ENCODE peak calls at places on chromosomes 4 and X, in nine cellular contexts. V is AG10803; F is kidney; I is Jurkat, Clone E6-1; J is A549; L is choroid plexus epithelial cell; D is tibial artery; K is HepG2; A is SJSA1. H is an unnamed sample.

GRCh38 chr4:55125087-55125721 is at the start of gene KDR:
- DNase-seq in V (peak), F (peak), I (no peak), J (no peak), L (peak), D (peak), K (no peak), A (no peak), H (no peak)

GRCh38 chr4:58936436-58936835 is 1826.3 kb upstream of the IGFBP7 start:
- DNase-seq in V (no peak), F (no peak), I (no peak), J (no peak), L (no peak), D (no peak), K (no peak), A (no peak), H (no peak)

GRCh38 chr4:6764976-6765620 is 17.4 kb upstream of the KIAA0232 start:
- DNase-seq in V (no peak), F (no peak), I (no peak), J (no peak), L (no peak), D (no peak), K (no peak), A (no peak), H (no peak)

GRCh38 chr4:839675-840443 is 13.9 kb upstream of the CPLX1 start:
- DNase-seq in V (no peak), F (no peak), I (no peak), J (no peak), L (no peak), D (no peak), K (no peak), A (no peak), H (no peak)

GRCh38 chrX:41922125-41922521 is 1.2 kb downstream of the CASK start:
- DNase-seq in V (peak), F (no peak), I (no peak), J (no peak), L (peak), D (no peak), K (no peak), A (peak), H (peak)

GRCh38 chrX:16060252-16060651 is 63.1 kb upstream of the GRPR start:
- DNase-seq in V (no peak), F (no peak), I (no peak), J (no peak), L (no peak), D (no peak), K (no peak), A (no peak), H (no peak)

GRCh38 chr4:78059524-78059889 is 2.4 kb downstream of the FRAS1 start:
- DNase-seq in V (peak), F (no peak), I (peak), J (peak), L (peak), D (peak), K (peak), A (peak), H (peak)

GRCh38 chrX:134929813-134930212 is 61.0 kb upstream of the SMIM10 start:
- DNase-seq in V (no peak), F (no peak), I (no peak), J (no peak), L (no peak), D (no peak), K (no peak), A (no peak), H (no peak)

GRCh38 chr4:41360911-41361830 is 104.4 kb downstream of the UCHL1 start:
- DNase-seq in V (no peak), F (peak), I (no peak), J (peak), L (peak), D (peak), K (no peak), A (peak), H (no peak)

GRCh38 chr4:132982151-132982550 is 166.9 kb upstream of the PCDH10 start:
- DNase-seq in V (no peak), F (no peak), I (no peak), J (no peak), L (no peak), D (no peak), K (no peak), A (no peak), H (no peak)

GRCh38 chr4:28557755-28558154 is 1697.1 kb downstream of the STIM2 start:
- DNase-seq in V (peak), F (no peak), I (no peak), J (no peak), L (peak), D (no peak), K (no peak), A (no peak), H (no peak)

GRCh38 chr4:146329042-146329716 is 114.8 kb downstream of the REELD1 start:
- DNase-seq in V (peak), F (no peak), I (no peak), J (peak), L (peak), D (no peak), K (no peak), A (peak), H (no peak)

GRCh38 chr4:56728512-56728911 is 47.4 kb upstream of the HOPX start:
- DNase-seq in V (peak), F (no peak), I (no peak), J (peak), L (peak), D (peak), K (no peak), A (peak), H (no peak)

GRCh38 chrX:140447150-140447549 is 57.7 kb downstream of the SOX3 start:
- DNase-seq in V (no peak), F (no peak), I (no peak), J (no peak), L (no peak), D (no peak), K (no peak), A (no peak), H (no peak)

GRCh38 chr4:17010426-17011087 is 112.1 kb upstream of the LDB2 start:
- DNase-seq in V (no peak), F (no peak), I (peak), J (no peak), L (no peak), D (no peak), K (no peak), A (no peak), H (no peak)

GRCh38 chr4:54482529-54482961 is 175.2 kb upstream of the KIT start:
- DNase-seq in V (peak), F (no peak), I (no peak), J (no peak), L (no peak), D (no peak), K (no peak), A (no peak), H (no peak)

GRCh38 chr4:7651461-7651921 is 216.8 kb upstream of the PSAPL1 start:
- DNase-seq in V (no peak), F (peak), I (no peak), J (no peak), L (peak), D (peak), K (no peak), A (no peak), H (no peak)

GRCh38 chr4:184688447-184688846 is 38.9 kb downstream of the PRIMPOL start:
- DNase-seq in V (peak), F (no peak), I (no peak), J (peak), L (peak), D (no peak), K (no peak), A (peak), H (no peak)

GRCh38 chr4:111399523-111400135 is 745.6 kb upstream of the FAM241A start:
- DNase-seq in V (peak), F (no peak), I (no peak), J (no peak), L (no peak), D (no peak), K (no peak), A (peak), H (no peak)

GRCh38 chr4:25011135-25011866 is 19.4 kb downstream of the LGI2 start:
- DNase-seq in V (no peak), F (no peak), I (no peak), J (no peak), L (no peak), D (no peak), K (no peak), A (no peak), H (no peak)

GRCh38 chr4:24794916-24795665 is at the start of gene SOD3:
- DNase-seq in V (peak), F (peak), I (no peak), J (no peak), L (peak), D (peak), K (peak), A (peak), H (no peak)

GRCh38 chr4:22625301-22625700 is 67.4 kb upstream of the GBA3 start:
- DNase-seq in V (no peak), F (no peak), I (no peak), J (no peak), L (no peak), D (no peak), K (peak), A (no peak), H (no peak)

GRCh38 chr4:41483771-41484170 is 54.2 kb upstream of the LIMCH1 start:
- DNase-seq in V (no peak), F (no peak), I (no peak), J (no peak), L (no peak), D (no peak), K (no peak), A (no peak), H (no peak)

GRCh38 chr4:74446193-74446868 is 1.4 kb downstream of the AREG start:
- DNase-seq in V (no peak), F (no peak), I (no peak), J (no peak), L (peak), D (no peak), K (no peak), A (no peak), H (no peak)

GRCh38 chrX:119512145-119512800 is 44.0 kb downstream of the SLC25A5 start:
- DNase-seq in V (peak), F (no peak), I (no peak), J (peak), L (peak), D (peak), K (peak), A (peak), H (peak)

GRCh38 chr4:19780871-19781270 is 470.8 kb upstream of the SLIT2 start:
- DNase-seq in V (no peak), F (no peak), I (no peak), J (no peak), L (no peak), D (no peak), K (no peak), A (no peak), H (no peak)
- H3K4me3 ChIP-seq in V (no peak), F (no peak), I (no peak), J (no peak), L (no peak), D (no peak), K (no peak), A (no peak), H (no peak)

DNA sequence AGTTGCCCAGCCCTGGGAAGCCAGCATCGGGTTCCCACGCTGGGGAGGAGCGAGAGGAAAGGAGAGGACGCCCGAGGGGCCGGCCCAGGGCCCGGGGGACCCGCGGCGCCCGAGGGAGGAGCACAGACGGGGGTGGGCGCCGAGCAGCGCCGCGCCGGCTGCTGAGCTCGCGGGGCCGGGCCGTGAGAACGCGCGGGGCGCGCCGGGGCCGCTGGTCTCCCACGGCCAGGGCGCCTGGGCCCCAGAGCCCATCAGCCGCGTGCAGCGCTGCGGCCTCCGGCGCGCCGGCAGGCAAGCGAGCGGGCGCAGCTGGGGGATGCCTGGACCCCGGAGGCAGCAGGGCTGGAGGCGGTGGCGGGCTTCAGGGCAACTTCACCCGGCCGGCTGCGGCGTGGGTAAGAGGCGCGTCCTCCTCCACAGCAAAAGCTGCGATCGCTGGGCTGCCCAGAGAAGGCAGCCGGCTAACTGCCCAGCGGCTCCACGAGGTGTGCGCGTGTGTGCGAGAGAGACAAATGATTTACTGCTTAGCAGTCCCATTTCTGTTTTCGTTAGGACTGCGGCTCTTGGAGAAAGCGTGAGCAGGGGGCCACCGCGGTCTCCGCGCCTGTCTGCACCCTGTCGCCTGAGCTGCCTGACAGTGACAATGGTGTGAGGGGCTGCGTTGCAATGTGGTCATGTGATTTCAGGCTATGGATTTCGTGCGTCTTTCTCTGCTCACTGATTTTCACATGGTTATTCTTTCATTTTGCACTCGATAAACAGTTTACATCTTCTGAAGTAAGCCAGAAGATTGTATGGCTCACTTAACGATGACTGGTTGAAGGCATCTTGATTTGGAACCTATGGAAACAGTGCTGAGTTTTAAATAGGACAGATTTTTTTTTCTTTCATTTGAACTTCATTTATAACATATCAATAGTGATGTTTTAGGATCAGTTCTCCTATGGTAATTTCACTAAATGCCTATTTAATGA is 1.2 kb downstream of the GUCY1A1 start:
- DNase-seq in V (peak), F (peak), I (peak), J (peak), L (peak), D (peak), K (no peak), A (peak), H (no peak)
- H3K4me3 ChIP-seq in V (peak), F (peak), I (peak), J (peak), L (peak), D (peak), K (no peak), A (peak), H (no peak)

GRCh38 chr4:107552306-107552705 is 167.7 kb downstream of the PAPSS1 start:
- DNase-seq in V (peak), F (no peak), I (no peak), J (no peak), L (no peak), D (no peak), K (no peak), A (no peak), H (no peak)

GRCh38 chr4:107546637-107547036 is 173.4 kb downstream of the PAPSS1 start:
- DNase-seq in V (no peak), F (no peak), I (no peak), J (no peak), L (peak), D (no peak), K (no peak), A (no peak), H (no peak)

GRCh38 chr4:107548211-107548905 is 171.7 kb downstream of the PAPSS1 start:
- DNase-seq in V (peak), F (no peak), I (no peak), J (no peak), L (peak), D (no peak), K (no peak), A (no peak), H (no peak)
- H3K4me3 ChIP-seq in V (no peak), F (no peak), I (no peak), J (no peak), L (no peak), D (no peak), K (no peak), A (no peak), H (no peak)

DNA sequence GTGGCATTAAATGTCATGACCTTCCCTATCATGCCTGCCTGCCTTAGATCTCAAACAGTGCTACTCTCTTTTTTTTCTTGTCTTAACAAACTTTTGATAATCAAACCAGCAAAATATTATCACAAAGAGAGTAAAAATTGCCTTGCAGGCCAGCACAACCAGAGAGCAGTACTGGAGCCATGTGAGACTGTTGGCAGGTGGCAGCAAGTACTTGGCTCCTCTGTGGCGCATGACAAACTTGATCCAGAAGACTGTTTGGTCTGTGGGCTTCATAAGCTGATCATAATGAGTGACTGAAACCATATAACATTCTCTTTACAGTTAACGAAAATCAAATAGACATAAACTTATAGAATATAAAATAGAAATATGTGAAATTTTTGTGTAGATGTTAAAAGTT is 33.3 kb upstream of the UGT2A3 start:
- DNase-seq in V (no peak), F (no peak), I (no peak), J (no peak), L (no peak), D (no peak), K (no peak), A (no peak), H (no peak)
- H3K4me3 ChIP-seq in V (no peak), F (no peak), I (no peak), J (no peak), L (no peak), D (no peak), K (no peak), A (no peak), H (no peak)

GRCh38 chrX:145715641-145716138 is 101.9 kb upstream of the SLITRK2 start:
- DNase-seq in V (no peak), F (no peak), I (no peak), J (no peak), L (no peak), D (no peak), K (no peak), A (no peak), H (no peak)
- H3K4me3 ChIP-seq in V (no peak), F (no peak), I (no peak), J (no peak), L (no peak), D (no peak), K (no peak), A (no peak), H (no peak)

H was measured in CD4-positive, CD25-positive, alpha-beta regulatory T cell.